ENCODE peak calls at places on chromosomes 11 and 22, in four cellular contexts. One of them, this sample, is unnamed.

GRCh38 chr11:69787457-69787856 is 12.3 kb upstream of the FGF4 start:
- DNase-seq in H9: no peak
- DNase-seq in mesendoderm: no peak
- DNase-seq in H1: no peak
- DNase-seq in this sample: no peak

GRCh38 chr11:32563600-32563959 is 20.1 kb upstream of the EIF3M start:
- DNase-seq in H9: no peak
- DNase-seq in mesendoderm: no peak
- DNase-seq in H1: no peak
- DNase-seq in this sample: no peak

GRCh38 chr22:46054091-46054877 is 77.3 kb upstream of the WNT7B start:
- DNase-seq in H9: no peak
- DNase-seq in mesendoderm: no peak
- DNase-seq in H1: no peak
- DNase-seq in this sample: peak

GRCh38 chr11:610146-610801 is 5.5 kb downstream of the IRF7 start:
- DNase-seq in H9: no peak
- DNase-seq in mesendoderm: no peak
- DNase-seq in H1: no peak
- DNase-seq in this sample: no peak

GRCh38 chr11:36376315-36376887 is 80.3 kb downstream of the PRR5L start:
- DNase-seq in H9: peak
- DNase-seq in mesendoderm: peak
- DNase-seq in H1: no peak
- DNase-seq in this sample: peak

GRCh38 chr11:73999581-74000306 is 9.1 kb downstream of the UCP3 start:
- DNase-seq in H9: no peak
- DNase-seq in mesendoderm: no peak
- DNase-seq in H1: no peak
- DNase-seq in this sample: no peak

GRCh38 chr11:120482149-120482548 is 29.4 kb upstream of the GRIK4 start:
- DNase-seq in H9: no peak
- DNase-seq in mesendoderm: no peak
- DNase-seq in H1: no peak
- DNase-seq in this sample: peak

GRCh38 chr11:1283091-1283511 is 26.3 kb downstream of the TOLLIP start:
- DNase-seq in H9: no peak
- DNase-seq in mesendoderm: no peak
- DNase-seq in H1: no peak
- DNase-seq in this sample: no peak

GRCh38 chr11:101126551-101127347 is 2.9 kb downstream of the PGR start:
- DNase-seq in H9: peak
- DNase-seq in mesendoderm: peak
- DNase-seq in H1: peak
- DNase-seq in this sample: no peak

GRCh38 chr11:28833169-28833568 is 725.0 kb downstream of the METTL15 start:
- DNase-seq in H9: no peak
- DNase-seq in mesendoderm: peak
- DNase-seq in H1: no peak
- DNase-seq in this sample: no peak

GRCh38 chr11:69572233-69572860 is 68.6 kb upstream of the CCND1 start:
- DNase-seq in H9: no peak
- DNase-seq in mesendoderm: no peak
- DNase-seq in H1: peak
- DNase-seq in this sample: no peak

GRCh38 chr11:15815246-15816209 is 540.8 kb downstream of the SOX6 start:
- DNase-seq in H9: no peak
- DNase-seq in mesendoderm: no peak
- DNase-seq in H1: no peak
- DNase-seq in this sample: no peak

GRCh38 chr11:62910141-62910882 is 10.9 kb downstream of the CHRM1 start:
- DNase-seq in H9: no peak
- DNase-seq in mesendoderm: no peak
- DNase-seq in H1: no peak
- DNase-seq in this sample: no peak

GRCh38 chr22:28019360-28019759 is 100.3 kb upstream of the PITPNB start:
- DNase-seq in H9: no peak
- DNase-seq in mesendoderm: no peak
- DNase-seq in H1: no peak
- DNase-seq in this sample: no peak

GRCh38 chr11:100674212-100674611 is 12.9 kb upstream of the ARHGAP42 start:
- DNase-seq in H9: no peak
- DNase-seq in mesendoderm: no peak
- DNase-seq in H1: no peak
- DNase-seq in this sample: peak

GRCh38 chr11:91220476-91221202 is 997.8 kb upstream of the CHORDC1 start:
- DNase-seq in H9: no peak
- DNase-seq in mesendoderm: no peak
- DNase-seq in H1: no peak
- DNase-seq in this sample: peak

GRCh38 chr11:14642873-14643696 is 519 bp upstream of the PDE3B start:
- DNase-seq in H9: no peak
- DNase-seq in mesendoderm: peak
- DNase-seq in H1: no peak
- DNase-seq in this sample: no peak

GRCh38 chr22:47400701-47401591 is 638.5 kb downstream of the TBC1D22A start:
- DNase-seq in H9: no peak
- DNase-seq in mesendoderm: no peak
- DNase-seq in H1: no peak
- DNase-seq in this sample: no peak

GRCh38 chr11:111429066-111429506 is 50.0 kb upstream of the POU2AF1 start:
- DNase-seq in H9: peak
- DNase-seq in mesendoderm: peak
- DNase-seq in H1: peak
- DNase-seq in this sample: peak

GRCh38 chr11:15236514-15236913 is 121.8 kb downstream of the INSC start:
- DNase-seq in H9: peak
- DNase-seq in mesendoderm: peak
- DNase-seq in H1: peak
- DNase-seq in this sample: no peak

GRCh38 chr11:134207538-134208239 is 16.1 kb downstream of the NCAPD3 start:
- DNase-seq in H9: peak
- DNase-seq in mesendoderm: peak
- DNase-seq in H1: peak
- DNase-seq in this sample: no peak

GRCh38 chr11:134206185-134206584 is 17.6 kb downstream of the NCAPD3 start:
- DNase-seq in H9: no peak
- DNase-seq in mesendoderm: no peak
- DNase-seq in H1: no peak
- DNase-seq in this sample: no peak

GRCh38 chr11:134200688-134201087 is 23.1 kb downstream of the NCAPD3 start:
- DNase-seq in H9: no peak
- DNase-seq in mesendoderm: no peak
- DNase-seq in H1: no peak
- DNase-seq in this sample: peak

GRCh38 chr11:134202661-134203060 is 21.1 kb downstream of the NCAPD3 start:
- DNase-seq in H9: no peak
- DNase-seq in mesendoderm: no peak
- DNase-seq in H1: no peak
- DNase-seq in this sample: no peak

DNA sequence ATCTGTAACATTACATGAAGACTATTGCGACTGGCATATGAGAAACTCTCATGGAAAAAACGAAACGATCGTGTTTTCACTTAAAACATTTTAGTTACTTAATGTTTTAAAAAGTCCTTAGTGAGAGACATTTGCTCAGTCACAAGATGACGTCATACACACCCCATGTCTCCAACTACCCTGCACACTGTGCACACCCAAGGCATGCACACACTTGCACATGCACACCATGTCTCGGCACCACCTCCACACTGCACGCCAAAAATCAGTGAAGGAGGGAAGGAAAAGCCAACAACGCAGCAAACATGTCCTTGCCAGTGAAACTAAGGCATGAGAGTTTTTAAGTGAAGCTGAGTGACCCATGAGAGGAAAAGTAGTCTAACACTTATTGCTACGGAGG is 18.0 kb downstream of the NCAPD3 start:
- DNase-seq in H9: no peak
- DNase-seq in mesendoderm: no peak
- DNase-seq in H1: no peak
- DNase-seq in this sample: no peak
- H3K56ac ChIP-seq in H9: no peak
- H3K56ac ChIP-seq in mesendoderm: no peak
- H3K56ac ChIP-seq in H1: no peak
- H3K56ac ChIP-seq in this sample: no peak

DNA sequence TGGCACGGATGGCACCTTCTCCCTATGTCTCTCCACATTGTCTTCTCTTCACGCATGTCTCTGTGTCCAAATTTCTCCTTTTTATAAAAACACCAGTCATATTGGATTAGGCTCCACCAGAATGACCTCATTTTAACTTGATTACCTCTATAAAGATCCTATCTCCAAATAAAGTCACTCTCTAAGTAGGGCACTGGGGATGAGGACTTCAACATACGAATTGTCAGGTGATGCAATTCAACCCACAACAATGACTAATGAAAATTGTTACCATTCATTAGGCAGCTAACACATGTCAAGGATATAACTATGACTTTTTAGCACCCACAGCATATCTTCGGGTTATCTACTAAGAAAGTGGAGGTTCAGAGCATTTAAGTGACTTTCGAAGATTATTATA is 55.5 kb upstream of the USP47 start:
- DNase-seq in H9: no peak
- DNase-seq in mesendoderm: peak
- DNase-seq in H1: no peak
- DNase-seq in this sample: no peak
- H3K56ac ChIP-seq in H9: no peak
- H3K56ac ChIP-seq in mesendoderm: no peak
- H3K56ac ChIP-seq in H1: no peak
- H3K56ac ChIP-seq in this sample: no peak

DNA sequence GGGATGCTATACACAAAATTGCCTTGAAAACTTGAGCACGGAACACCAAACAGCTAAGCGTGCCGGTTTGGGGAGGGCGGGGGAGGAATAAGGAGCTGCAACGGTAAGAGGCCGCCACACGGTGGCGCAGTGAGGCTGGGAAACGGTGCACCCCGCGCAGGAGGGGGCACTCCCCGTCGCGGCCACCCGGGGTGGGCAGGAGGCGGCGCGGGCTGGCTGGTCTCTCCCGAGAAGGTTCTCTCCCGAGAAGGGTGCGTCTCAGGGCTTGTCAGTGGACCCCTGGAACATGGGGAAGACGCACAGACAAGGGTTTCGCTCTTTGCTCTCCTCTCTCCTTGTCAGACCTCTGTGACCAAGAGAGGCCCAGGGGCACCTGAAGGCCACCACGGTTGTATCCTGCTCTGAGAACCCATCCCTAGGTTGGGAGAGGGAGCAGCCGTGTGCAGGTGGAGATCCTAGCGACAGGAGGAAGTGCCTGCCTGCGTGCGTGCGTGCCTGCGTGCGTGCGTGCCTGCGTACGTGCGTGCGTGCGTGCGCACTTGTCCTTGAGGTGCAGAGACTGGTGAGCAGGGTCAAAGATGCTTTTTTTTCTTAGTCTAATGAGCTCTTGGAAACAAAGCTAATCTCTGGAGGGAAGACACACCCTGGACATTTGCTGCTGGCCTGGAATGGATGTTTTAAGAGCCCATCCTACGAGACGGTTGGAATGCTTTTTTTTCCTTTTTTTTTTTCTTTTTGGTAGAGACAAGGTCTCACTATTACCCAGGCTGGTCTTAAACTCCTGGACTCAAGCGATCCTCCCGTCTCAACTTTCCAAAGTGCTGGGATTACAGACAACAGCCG is 18.1 kb upstream of the JAM3 start:
- DNase-seq in H9: peak
- DNase-seq in mesendoderm: no peak
- DNase-seq in H1: peak
- DNase-seq in this sample: peak
- H3K56ac ChIP-seq in H9: no peak
- H3K56ac ChIP-seq in mesendoderm: no peak
- H3K56ac ChIP-seq in H1: no peak
- H3K56ac ChIP-seq in this sample: no peak

DNA sequence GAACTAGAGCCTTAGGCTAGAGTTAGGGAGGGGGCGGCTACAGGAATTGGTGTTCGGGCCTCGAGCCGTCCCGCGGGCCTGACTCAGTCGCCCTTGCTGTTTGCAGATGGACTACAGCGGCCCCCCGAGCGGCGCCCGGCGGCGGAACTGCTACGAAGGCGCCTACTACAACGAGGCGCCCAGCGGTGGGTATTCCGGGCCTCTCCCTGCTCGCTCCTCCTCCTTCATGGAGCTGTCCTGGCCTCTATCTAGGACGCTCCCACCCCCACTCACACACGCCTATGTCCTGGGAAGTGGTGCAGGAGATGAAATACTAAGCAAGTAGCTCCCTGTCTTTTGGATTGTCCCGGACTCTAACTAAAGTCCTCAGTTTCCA is 1.4 kb downstream of the MYOD1 start:
- DNase-seq in H9: peak
- DNase-seq in mesendoderm: peak
- DNase-seq in H1: peak
- DNase-seq in this sample: no peak
- H3K56ac ChIP-seq in H9: no peak
- H3K56ac ChIP-seq in mesendoderm: no peak
- H3K56ac ChIP-seq in H1: no peak
- H3K56ac ChIP-seq in this sample: no peak

GRCh38 chr11:102623128-102623527 is 2.0 kb downstream of the MMP20 start:
- DNase-seq in H9: no peak
- DNase-seq in mesendoderm: no peak
- DNase-seq in H1: no peak
- DNase-seq in this sample: no peak

GRCh38 chr11:102617491-102618026 is 7.6 kb downstream of the MMP20 start:
- DNase-seq in H9: no peak
- DNase-seq in mesendoderm: no peak
- DNase-seq in H1: no peak
- DNase-seq in this sample: no peak

GRCh38 chr11:102622258-102622657 is 2.9 kb downstream of the MMP20 start:
- DNase-seq in H9: no peak
- DNase-seq in mesendoderm: no peak
- DNase-seq in H1: no peak
- DNase-seq in this sample: no peak

GRCh38 chr11:102620858-102621561 is 4.1 kb downstream of the MMP20 start:
- DNase-seq in H9: no peak
- DNase-seq in mesendoderm: no peak
- DNase-seq in H1: no peak
- DNase-seq in this sample: peak

DNA sequence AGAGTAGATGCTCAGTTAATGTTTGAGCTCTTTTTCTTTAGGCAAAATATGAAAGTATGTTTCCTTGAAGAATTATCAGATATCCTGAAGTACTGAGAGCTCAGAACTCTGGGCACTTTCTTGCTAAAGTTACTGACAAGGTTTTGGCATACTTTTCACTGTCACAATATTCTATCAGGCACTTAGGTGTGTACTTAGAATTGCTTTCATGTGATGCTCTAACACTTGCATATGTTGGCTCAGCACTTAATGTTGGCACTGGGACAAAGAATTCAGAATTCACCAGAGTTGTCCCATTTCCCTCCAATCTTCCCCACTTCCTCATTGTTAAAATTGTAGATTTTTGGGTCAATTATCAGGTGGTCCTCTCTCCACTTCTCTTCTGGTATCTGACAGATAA is 5.0 kb downstream of the MMP20 start:
- DNase-seq in H9: no peak
- DNase-seq in mesendoderm: no peak
- DNase-seq in H1: no peak
- DNase-seq in this sample: no peak
- H3K56ac ChIP-seq in H9: no peak
- H3K56ac ChIP-seq in mesendoderm: no peak
- H3K56ac ChIP-seq in H1: no peak
- H3K56ac ChIP-seq in this sample: no peak

GRCh38 chr22:23780146-23780748 is 6.5 kb upstream of the SMARCB1 start:
- DNase-seq in H9: no peak
- DNase-seq in mesendoderm: no peak
- DNase-seq in H1: no peak
- DNase-seq in this sample: no peak
- H3K56ac ChIP-seq in H9: no peak
- H3K56ac ChIP-seq in mesendoderm: no peak
- H3K56ac ChIP-seq in H1: no peak
- H3K56ac ChIP-seq in this sample: no peak